ENCODE peak calls at places on chromosomes 7 and 10, in eight cellular contexts. A is right atrium auricular region, F is psoas muscle, M is Panc1, W is pancreas, G is lung, H is A549, I is tibial artery. R is an unnamed sample. For H3K4me1 and H3K9me3, the result is how much of the 10 kb centered on the place peaks cover.

GRCh38 chr10:76114556-76114955 is 683.1 kb downstream of the LRMDA start:
- DNase-seq in H (no peak), F (no peak), W (no peak), G (no peak), M (no peak), A (no peak), I (no peak), R (no peak)

GRCh38 chr7:469591-469961 is 50.1 kb downstream of the PDGFA start:
- DNase-seq in G (no peak), M (no peak), F (no peak), W (no peak), I (peak), A (no peak), H (no peak), R (no peak)

GRCh38 chr7:108442039-108442568 is 14.1 kb downstream of the NRCAM start:
- DNase-seq in M (no peak), A (no peak), G (no peak), F (no peak), H (peak), W (no peak), I (no peak), R (peak)

GRCh38 chr7:46680147-46680546 is 759.1 kb upstream of the IGFBP3 start:
- DNase-seq in M (no peak), H (no peak), I (no peak), A (no peak), G (no peak), W (no peak), F (no peak), R (no peak)

GRCh38 chr10:129108378-129108777 is 358.7 kb upstream of the MGMT start:
- DNase-seq in H (no peak), W (no peak), I (no peak), A (peak), G (no peak), M (no peak), F (no peak), R (no peak)

GRCh38 chr10:22321156-22321711 is 335 bp downstream of the BMI1 start:
- DNase-seq in H (peak), I (peak), W (peak), F (peak), A (peak), G (peak), M (no peak), R (peak)

GRCh38 chr10:119724630-119725549 is 960 bp upstream of the INPP5F start:
- DNase-seq in G (no peak), F (no peak), A (no peak), W (peak), I (no peak), M (no peak), H (no peak), R (no peak)

GRCh38 chr10:95537543-95537930 is 23.6 kb downstream of the SORBS1 start:
- DNase-seq in H (no peak), M (no peak), W (no peak), G (peak), F (no peak), I (no peak), A (no peak), R (no peak)

GRCh38 chr10:15172306-15172840 is 3.9 kb upstream of the NMT2 start:
- DNase-seq in F (no peak), G (no peak), W (no peak), I (no peak), M (no peak), A (no peak), H (no peak), R (no peak)

GRCh38 chr7:47819054-47819920 is 129.0 kb downstream of the PKD1L1 start:
- DNase-seq in M (peak), W (peak), H (peak), G (peak), A (peak), F (peak), I (peak), R (peak)
- H3K4me1 ChIP-seq in M (under half), W (under half), H (under half), G (under half), A (under half), F (under half), I (under half), R (under half)

DNA sequence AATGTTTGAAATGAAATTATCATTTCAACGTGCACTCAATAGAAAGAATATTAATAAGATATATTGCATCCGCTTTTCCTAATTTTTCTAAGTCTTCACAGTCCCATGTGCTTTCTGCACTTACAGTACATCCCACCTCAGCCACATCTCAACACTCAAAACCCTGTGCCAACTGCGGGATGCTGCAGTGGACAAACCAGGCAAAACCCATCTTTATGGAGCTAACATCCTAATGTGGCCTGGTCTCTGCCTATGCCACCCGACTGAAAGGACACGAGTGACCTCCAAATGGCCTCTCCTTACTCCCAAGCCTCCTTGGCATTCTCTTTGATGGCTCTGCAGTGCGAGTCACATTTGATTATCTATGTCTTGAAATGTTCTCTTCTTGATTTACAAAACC is 57.4 kb upstream of the ADRB1 start:
- DNase-seq in M (no peak), A (no peak), H (no peak), F (no peak), G (no peak), I (no peak), W (no peak), R (no peak)
- H3K27ac ChIP-seq in M (no peak), A (no peak), H (no peak), F (no peak), G (no peak), I (no peak), W (no peak), R (no peak)

GRCh38 chr7:7231865-7232264 is 49.5 kb downstream of the C1GALT1 start:
- DNase-seq in W (no peak), A (no peak), I (no peak), F (no peak), G (no peak), M (no peak), H (no peak), R (no peak)
- H3K9me3 ChIP-seq in W (under half), A (under half), I (under half), F (under half), G (under half), M (under half), H (under half), R (under half)

DNA sequence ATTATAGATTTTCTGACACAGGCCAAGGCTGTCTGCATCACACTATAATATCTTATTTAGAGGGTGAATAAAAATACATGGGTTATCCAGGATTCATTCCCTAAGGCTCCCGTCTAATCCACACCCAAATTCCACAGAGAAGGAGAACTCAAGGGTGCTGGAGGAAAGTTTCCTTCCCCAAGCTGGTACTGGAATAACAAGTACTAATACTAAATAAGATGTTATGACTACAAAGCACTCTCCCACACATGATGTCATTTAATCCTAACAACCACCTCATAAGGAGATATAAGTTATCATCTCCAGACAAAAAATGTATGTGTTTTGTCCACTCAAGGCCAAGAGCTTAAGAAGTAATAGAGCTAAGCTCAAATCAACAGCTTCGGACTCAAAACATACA is 53.0 kb downstream of the SNX13 start:
- DNase-seq in M (no peak), A (no peak), F (no peak), G (no peak), I (no peak), H (no peak), W (no peak), R (no peak)
- H3K4me1 ChIP-seq in M (under half), A (under half), F (under half), G (under half), I (under half), H (under half), W (under half), R (under half)

GRCh38 chr10:60962946-60963345 is 19.0 kb upstream of the RHOBTB1 start:
- DNase-seq in F (no peak), G (no peak), H (no peak), A (no peak), W (no peak), I (no peak), M (no peak), R (no peak)
- H3K27ac ChIP-seq in F (no peak), G (no peak), H (peak), A (no peak), W (no peak), I (no peak), M (no peak), R (no peak)

DNA sequence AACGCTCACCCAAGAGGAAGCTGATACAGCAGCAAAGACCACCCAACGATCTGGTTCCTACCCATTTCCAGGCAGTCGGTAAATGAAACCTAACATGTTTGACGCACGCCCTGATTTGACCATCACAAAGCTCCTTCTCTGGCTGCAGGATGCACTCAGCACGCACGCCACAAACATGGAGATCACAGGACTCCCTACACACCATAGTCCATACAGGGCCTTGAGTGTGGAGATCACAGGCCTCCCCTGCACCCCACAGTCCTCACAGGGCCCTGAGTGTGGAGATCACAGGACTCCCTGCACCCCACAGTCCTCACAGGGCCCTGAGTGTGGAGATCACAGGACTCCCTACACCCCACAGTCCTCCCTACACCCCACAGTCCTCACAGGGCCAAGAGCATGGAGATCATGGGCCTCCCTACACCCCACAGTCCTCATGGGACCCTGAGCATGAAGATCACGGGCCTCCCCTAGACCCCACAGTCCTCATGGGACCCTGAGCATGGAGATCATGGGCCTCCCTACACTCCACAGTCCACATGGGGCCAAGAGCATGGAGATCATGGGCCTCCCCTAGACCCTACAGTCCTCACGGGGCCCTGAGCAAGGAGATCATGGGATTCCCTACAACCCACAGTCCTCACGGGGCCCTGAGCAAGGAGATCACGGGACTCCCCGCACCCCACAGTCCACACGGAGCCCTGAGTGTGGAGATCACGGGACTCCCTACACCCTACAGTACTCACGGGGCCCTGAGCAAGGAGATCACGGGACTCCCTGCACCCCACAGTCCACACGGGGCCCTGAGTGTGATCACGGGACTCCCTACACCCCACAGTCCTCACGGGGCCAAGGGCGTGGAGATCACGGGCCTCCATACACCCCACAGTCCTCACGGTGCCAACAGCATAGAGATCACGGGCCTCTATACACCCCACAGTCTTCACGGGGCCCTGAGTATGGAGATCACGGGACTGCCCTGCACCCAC is 409.2 kb downstream of the DNAJB6 start:
- DNase-seq in I (no peak), G (no peak), A (no peak), F (no peak), M (no peak), H (no peak), W (no peak), R (no peak)
- H3K9me3 ChIP-seq in I (under half), G (under half), A (under half), F (under half), M (under half), H (under half), W (under half), R (under half)

R was measured in CD4-positive, CD25-positive, alpha-beta regulatory T cell.